ENCODE peak calls at places on chromosomes 7 and 10, in seven cellular contexts. One of them, this sample, is unnamed.

GRCh38 chr7:92402920-92403759 is 44.1 kb upstream of the GATAD1 start:
- DNase-seq in AG09319: no peak
- DNase-seq in psoas muscle: no peak
- DNase-seq in tibial nerve: no peak
- DNase-seq in B cell: no peak
- DNase-seq in Caco-2: no peak
- DNase-seq in dorsolateral prefrontal cortex: no peak
- DNase-seq in this sample: no peak

GRCh38 chr10:120460776-120461175 is 3.7 kb downstream of the PLPP4 start:
- DNase-seq in psoas muscle: no peak
- DNase-seq in AG09319: peak
- DNase-seq in tibial nerve: no peak
- DNase-seq in dorsolateral prefrontal cortex: no peak
- DNase-seq in B cell: no peak
- DNase-seq in Caco-2: no peak
- DNase-seq in this sample: no peak

GRCh38 chr7:9945131-9945530 is 1028.5 kb upstream of the PHF14 start:
- DNase-seq in dorsolateral prefrontal cortex: no peak
- DNase-seq in psoas muscle: no peak
- DNase-seq in B cell: no peak
- DNase-seq in tibial nerve: no peak
- DNase-seq in Caco-2: no peak
- DNase-seq in AG09319: no peak
- DNase-seq in this sample: no peak

GRCh38 chr7:17015575-17015974 is 133.8 kb upstream of the AGR3 start:
- DNase-seq in psoas muscle: no peak
- DNase-seq in tibial nerve: no peak
- DNase-seq in dorsolateral prefrontal cortex: no peak
- DNase-seq in B cell: no peak
- DNase-seq in AG09319: no peak
- DNase-seq in Caco-2: no peak
- DNase-seq in this sample: no peak

GRCh38 chr7:26376208-26376917 is 84.7 kb downstream of the SNX10 start:
- DNase-seq in B cell: peak
- DNase-seq in dorsolateral prefrontal cortex: peak
- DNase-seq in Caco-2: no peak
- DNase-seq in psoas muscle: peak
- DNase-seq in AG09319: no peak
- DNase-seq in tibial nerve: no peak
- DNase-seq in this sample: peak

GRCh38 chr10:22345301-22346086 is at the start of gene SPAG6:
- DNase-seq in dorsolateral prefrontal cortex: peak
- DNase-seq in B cell: peak
- DNase-seq in psoas muscle: peak
- DNase-seq in Caco-2: no peak
- DNase-seq in tibial nerve: no peak
- DNase-seq in AG09319: no peak
- DNase-seq in this sample: peak

GRCh38 chr7:130276796-130277762 is 10.4 kb downstream of the CPA2 start:
- DNase-seq in tibial nerve: no peak
- DNase-seq in AG09319: no peak
- DNase-seq in B cell: no peak
- DNase-seq in psoas muscle: no peak
- DNase-seq in Caco-2: no peak
- DNase-seq in dorsolateral prefrontal cortex: no peak
- DNase-seq in this sample: no peak

GRCh38 chr7:73717991-73718405 is 1.5 kb downstream of the STX1A start:
- DNase-seq in tibial nerve: no peak
- DNase-seq in Caco-2: no peak
- DNase-seq in psoas muscle: no peak
- DNase-seq in B cell: peak
- DNase-seq in dorsolateral prefrontal cortex: no peak
- DNase-seq in AG09319: no peak
- DNase-seq in this sample: peak

GRCh38 chr10:125816548-125816947 is 6.5 kb downstream of the UROS start:
- DNase-seq in psoas muscle: no peak
- DNase-seq in AG09319: no peak
- DNase-seq in tibial nerve: no peak
- DNase-seq in B cell: no peak
- DNase-seq in Caco-2: no peak
- DNase-seq in dorsolateral prefrontal cortex: no peak
- DNase-seq in this sample: no peak

GRCh38 chr10:11373626-11374310 is 237.7 kb downstream of the USP6NL start:
- DNase-seq in B cell: no peak
- DNase-seq in psoas muscle: no peak
- DNase-seq in Caco-2: no peak
- DNase-seq in dorsolateral prefrontal cortex: no peak
- DNase-seq in AG09319: no peak
- DNase-seq in tibial nerve: no peak
- DNase-seq in this sample: no peak

GRCh38 chr7:122677149-122677548 is 21.8 kb downstream of the RNF133 start:
- DNase-seq in AG09319: no peak
- DNase-seq in tibial nerve: no peak
- DNase-seq in B cell: no peak
- DNase-seq in psoas muscle: no peak
- DNase-seq in dorsolateral prefrontal cortex: no peak
- DNase-seq in Caco-2: no peak
- DNase-seq in this sample: no peak

GRCh38 chr7:155489862-155490696 is 32.1 kb downstream of the EN2 start:
- DNase-seq in AG09319: no peak
- DNase-seq in tibial nerve: no peak
- DNase-seq in Caco-2: no peak
- DNase-seq in B cell: no peak
- DNase-seq in psoas muscle: no peak
- DNase-seq in dorsolateral prefrontal cortex: no peak
- DNase-seq in this sample: no peak

GRCh38 chr10:119643306-119644214 is 7.6 kb upstream of the BAG3 start:
- DNase-seq in dorsolateral prefrontal cortex: no peak
- DNase-seq in B cell: no peak
- DNase-seq in psoas muscle: no peak
- DNase-seq in Caco-2: no peak
- DNase-seq in tibial nerve: no peak
- DNase-seq in AG09319: no peak
- DNase-seq in this sample: no peak

GRCh38 chr10:80603516-80603915 is 65.8 kb downstream of the SH2D4B start:
- DNase-seq in AG09319: no peak
- DNase-seq in Caco-2: no peak
- DNase-seq in dorsolateral prefrontal cortex: no peak
- DNase-seq in tibial nerve: no peak
- DNase-seq in psoas muscle: no peak
- DNase-seq in B cell: no peak
- DNase-seq in this sample: no peak

GRCh38 chr10:74418285-74418872 is 267.4 kb downstream of the ADK start:
- DNase-seq in psoas muscle: no peak
- DNase-seq in Caco-2: no peak
- DNase-seq in AG09319: no peak
- DNase-seq in dorsolateral prefrontal cortex: peak
- DNase-seq in tibial nerve: no peak
- DNase-seq in B cell: no peak
- DNase-seq in this sample: no peak

GRCh38 chr7:50962281-50962883 is 179.7 kb upstream of the GRB10 start:
- DNase-seq in B cell: no peak
- DNase-seq in Caco-2: no peak
- DNase-seq in tibial nerve: no peak
- DNase-seq in dorsolateral prefrontal cortex: no peak
- DNase-seq in psoas muscle: no peak
- DNase-seq in AG09319: no peak
- DNase-seq in this sample: no peak

GRCh38 chr10:44926771-44927751 is 15.9 kb downstream of the TMEM72 start:
- DNase-seq in psoas muscle: peak
- DNase-seq in AG09319: no peak
- DNase-seq in tibial nerve: peak
- DNase-seq in B cell: peak
- DNase-seq in Caco-2: peak
- DNase-seq in dorsolateral prefrontal cortex: no peak
- DNase-seq in this sample: no peak

DNA sequence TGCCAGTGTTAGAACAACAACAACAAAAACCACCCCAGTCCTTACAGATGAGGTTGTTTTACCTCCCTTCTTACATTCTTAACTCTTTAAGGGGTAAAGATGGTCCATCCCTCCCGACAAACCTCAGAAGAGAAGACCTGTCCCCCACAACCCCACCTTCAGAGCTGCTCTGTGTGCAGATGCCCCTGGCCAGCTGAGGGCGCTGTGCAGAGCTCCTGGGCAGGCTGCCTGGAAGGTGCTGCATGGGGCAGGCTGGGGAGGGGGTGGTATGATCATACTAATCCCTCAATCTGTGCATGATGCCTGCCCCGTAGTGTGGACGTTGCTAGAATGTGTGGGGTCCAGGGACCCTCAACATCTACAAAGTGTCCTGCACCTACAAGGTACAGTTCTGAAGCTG is 387.1 kb downstream of the INHBA start:
- DNase-seq in AG09319: no peak
- DNase-seq in tibial nerve: no peak
- DNase-seq in B cell: no peak
- DNase-seq in dorsolateral prefrontal cortex: no peak
- DNase-seq in Caco-2: no peak
- DNase-seq in psoas muscle: no peak
- DNase-seq in this sample: no peak
- TF ChIP-seq CTCF in AG09319: peak
- TF ChIP-seq CTCF in tibial nerve: no peak
- TF ChIP-seq CTCF in B cell: no peak
- TF ChIP-seq CTCF in dorsolateral prefrontal cortex: no peak
- TF ChIP-seq CTCF in Caco-2: peak
- TF ChIP-seq CTCF in psoas muscle: no peak
- TF ChIP-seq CTCF in this sample: no peak

DNA sequence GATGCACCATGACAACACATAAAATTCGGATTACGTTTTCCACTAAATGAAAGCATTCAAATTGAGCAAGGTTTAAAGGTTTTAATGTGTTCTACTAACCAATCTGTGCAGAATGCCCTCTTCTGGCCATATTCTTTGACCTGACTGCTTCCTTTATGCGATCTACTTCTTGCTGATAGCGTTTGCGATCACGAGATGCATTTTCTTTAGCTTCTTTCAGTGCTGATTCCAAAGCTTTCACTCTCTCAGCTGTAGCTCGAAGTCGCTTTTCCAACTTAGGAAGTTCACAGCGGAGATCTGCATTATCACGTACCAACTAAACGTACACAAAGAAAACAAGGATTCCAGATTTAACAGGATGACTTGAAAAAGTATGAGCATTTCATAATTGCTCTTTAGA is 39.2 kb downstream of the KIF5B start:
- DNase-seq in AG09319: no peak
- DNase-seq in B cell: no peak
- DNase-seq in psoas muscle: no peak
- DNase-seq in dorsolateral prefrontal cortex: no peak
- DNase-seq in tibial nerve: no peak
- DNase-seq in Caco-2: no peak
- DNase-seq in this sample: no peak
- TF ChIP-seq CTCF in AG09319: no peak
- TF ChIP-seq CTCF in B cell: no peak
- TF ChIP-seq CTCF in psoas muscle: no peak
- TF ChIP-seq CTCF in dorsolateral prefrontal cortex: no peak
- TF ChIP-seq CTCF in tibial nerve: no peak
- TF ChIP-seq CTCF in Caco-2: no peak
- TF ChIP-seq CTCF in this sample: no peak

DNA sequence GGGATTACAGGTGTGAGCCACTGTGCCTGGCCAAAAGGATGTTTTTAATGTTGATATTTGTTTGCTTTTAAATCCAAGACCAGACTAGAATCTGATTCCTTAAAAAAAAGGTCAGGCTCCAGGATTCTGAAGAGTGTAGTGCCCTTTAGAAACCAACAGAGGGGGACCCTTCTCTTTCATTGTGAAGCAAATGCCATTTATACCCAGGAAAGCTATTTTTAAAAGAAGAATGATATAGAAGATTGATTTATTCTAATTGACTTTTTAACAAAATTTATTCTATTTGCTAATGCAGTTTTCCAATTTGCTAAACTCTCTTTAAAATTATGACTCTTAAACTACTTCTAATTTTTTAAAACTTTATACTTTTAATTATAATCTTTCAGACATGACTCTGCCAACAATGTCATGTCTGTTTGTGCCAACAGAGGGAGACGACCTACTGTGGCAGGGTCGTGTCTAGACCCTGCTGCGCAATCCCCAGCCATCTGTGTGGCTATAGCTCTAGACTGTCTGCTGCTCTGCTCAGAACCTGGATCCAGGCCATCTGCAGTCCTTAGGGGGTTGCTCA is 201.0 kb upstream of the IMMP2L start:
- DNase-seq in Caco-2: no peak
- DNase-seq in AG09319: peak
- DNase-seq in B cell: no peak
- DNase-seq in dorsolateral prefrontal cortex: no peak
- DNase-seq in psoas muscle: no peak
- DNase-seq in tibial nerve: no peak
- DNase-seq in this sample: no peak
- TF ChIP-seq CTCF in Caco-2: peak
- TF ChIP-seq CTCF in AG09319: peak
- TF ChIP-seq CTCF in B cell: peak
- TF ChIP-seq CTCF in dorsolateral prefrontal cortex: peak
- TF ChIP-seq CTCF in psoas muscle: peak
- TF ChIP-seq CTCF in tibial nerve: peak
- TF ChIP-seq CTCF in this sample: no peak

GRCh38 chr7:37409456-37409855 is 39.2 kb downstream of the ELMO1 start:
- DNase-seq in tibial nerve: no peak
- DNase-seq in dorsolateral prefrontal cortex: no peak
- DNase-seq in AG09319: no peak
- DNase-seq in psoas muscle: no peak
- DNase-seq in B cell: no peak
- DNase-seq in Caco-2: no peak
- DNase-seq in this sample: no peak
- TF ChIP-seq CTCF in tibial nerve: no peak
- TF ChIP-seq CTCF in dorsolateral prefrontal cortex: no peak
- TF ChIP-seq CTCF in AG09319: no peak
- TF ChIP-seq CTCF in psoas muscle: no peak
- TF ChIP-seq CTCF in B cell: no peak
- TF ChIP-seq CTCF in Caco-2: no peak
- TF ChIP-seq CTCF in this sample: no peak

DNA sequence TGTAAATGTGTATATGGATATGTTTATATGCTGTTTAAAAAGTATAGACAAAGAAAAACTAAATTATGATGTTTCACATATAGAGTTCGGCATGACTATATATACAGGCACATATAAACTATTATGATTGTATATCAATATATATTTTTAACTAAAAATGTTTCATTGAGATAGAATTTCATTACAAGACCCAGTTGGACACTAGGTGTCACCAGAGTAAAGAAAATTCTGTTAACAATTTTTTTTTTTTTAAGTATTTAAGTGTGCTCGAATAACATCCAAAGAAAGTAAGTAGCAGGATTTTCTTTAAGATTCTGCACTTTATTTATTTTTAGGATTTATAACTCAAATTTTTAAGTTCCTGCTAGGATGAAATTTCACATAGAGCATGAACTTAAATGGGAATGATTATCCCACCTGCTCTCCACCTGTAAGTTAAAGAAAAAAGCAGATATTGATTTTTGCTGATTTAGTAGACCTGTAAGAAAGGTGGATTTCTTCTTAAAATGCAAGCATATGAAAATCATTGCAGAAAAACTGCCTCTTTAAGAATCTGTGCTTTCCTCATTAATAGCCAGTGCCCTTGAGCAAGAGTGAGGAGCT is 961.5 kb downstream of the PCDH15 start:
- DNase-seq in B cell: no peak
- DNase-seq in tibial nerve: no peak
- DNase-seq in dorsolateral prefrontal cortex: no peak
- DNase-seq in psoas muscle: no peak
- DNase-seq in AG09319: no peak
- DNase-seq in Caco-2: no peak
- DNase-seq in this sample: no peak
- TF ChIP-seq CTCF in B cell: no peak
- TF ChIP-seq CTCF in tibial nerve: peak
- TF ChIP-seq CTCF in dorsolateral prefrontal cortex: peak
- TF ChIP-seq CTCF in psoas muscle: peak
- TF ChIP-seq CTCF in AG09319: no peak
- TF ChIP-seq CTCF in Caco-2: peak
- TF ChIP-seq CTCF in this sample: no peak

GRCh38 chr10:85612833-85613232 is 753.8 kb downstream of the GRID1 start:
- DNase-seq in B cell: no peak
- DNase-seq in Caco-2: no peak
- DNase-seq in dorsolateral prefrontal cortex: no peak
- DNase-seq in tibial nerve: no peak
- DNase-seq in psoas muscle: no peak
- DNase-seq in AG09319: no peak
- DNase-seq in this sample: no peak
- TF ChIP-seq CTCF in B cell: peak
- TF ChIP-seq CTCF in Caco-2: peak
- TF ChIP-seq CTCF in dorsolateral prefrontal cortex: peak
- TF ChIP-seq CTCF in tibial nerve: no peak
- TF ChIP-seq CTCF in psoas muscle: peak
- TF ChIP-seq CTCF in AG09319: no peak
- TF ChIP-seq CTCF in this sample: no peak